ENCODE peak calls at places on chromosomes 11 and 22, in six cellular contexts. E, P, A, M, C and Q are unnamed samples.

GRCh38 chr11:128346808-128347207 is 240.6 kb downstream of the ETS1 start:
- DNase-seq in E (no peak), P (no peak), A (no peak), M (no peak), C (no peak), Q (no peak)

GRCh38 chr11:69593851-69594250 is 47.1 kb upstream of the CCND1 start:
- DNase-seq in E (no peak), P (no peak), A (peak; percentile 25), M (no peak), C (no peak), Q (no peak)

GRCh38 chr11:122267602-122268001 is 151.6 kb upstream of the BLID start:
- DNase-seq in E (no peak), P (no peak), A (no peak), M (no peak), C (peak; percentile 45), Q (no peak)

GRCh38 chr22:26763633-26764295 is 106.4 kb downstream of the MIAT start:
- DNase-seq in E (no peak), P (no peak), A (peak; percentile 80), M (no peak), C (no peak), Q (no peak)

GRCh38 chr22:40463727-40464126 is 93.3 kb downstream of the SGSM3 start:
- DNase-seq in E (no peak), P (no peak), A (no peak), M (no peak), C (no peak), Q (no peak)

GRCh38 chr11:129894281-129895125 is 875 bp downstream of the NFRKB start:
- DNase-seq in E (no peak), P (no peak), A (no peak), M (no peak), C (no peak), Q (no peak)

GRCh38 chr11:125569913-125570621 is 790 bp downstream of the EI24 start:
- DNase-seq in E (no peak), P (no peak), A (no peak), M (no peak), C (no peak), Q (no peak)

GRCh38 chr11:31972623-31973022 is 118.3 kb upstream of the RCN1 start:
- DNase-seq in E (no peak), P (no peak), A (no peak), M (no peak), C (no peak), Q (no peak)

GRCh38 chr11:92528051-92528450 is 303.4 kb downstream of the FAT3 start:
- DNase-seq in E (peak; percentile 34), P (no peak), A (no peak), M (no peak), C (no peak), Q (no peak)

GRCh38 chr11:78822931-78823423 is 248.3 kb upstream of the NARS2 start:
- DNase-seq in E (no peak), P (no peak), A (no peak), M (no peak), C (no peak), Q (no peak)

GRCh38 chr11:91421586-91421985 is 803.0 kb upstream of the FAT3 start:
- DNase-seq in E (no peak), P (no peak), A (no peak), M (no peak), C (no peak), Q (no peak)

GRCh38 chr22:21651521-21652009 is 9.5 kb downstream of the SDF2L1 start:
- DNase-seq in E (no peak), P (no peak), A (no peak), M (no peak), C (no peak), Q (no peak)

GRCh38 chr11:95924414-95924760 is 480 bp upstream of the MTMR2 start:
- DNase-seq in E (no peak), P (no peak), A (no peak), M (no peak), C (peak; percentile 31), Q (no peak)

GRCh38 chr11:65530157-65530496 is 5.2 kb downstream of the SCYL1 start:
- DNase-seq in E (no peak), P (no peak), A (no peak), M (no peak), C (no peak), Q (no peak)